ENCODE peak calls at places on chromosomes 2 and 18, in five cellular contexts. M is thoracic aorta, Z is AG04450, J is RWPE1, W is PC-3. K is an unnamed sample.

GRCh38 chr2:6986894-6987487 is 69.8 kb downstream of the RNF144A start:
- DNase-seq in M (no peak), W (no peak), J (no peak), Z (no peak), K (no peak)

GRCh38 chr2:21372654-21373053 is 248.9 kb downstream of the TDRD15 start:
- DNase-seq in M (no peak), W (peak), J (no peak), Z (no peak), K (no peak)

GRCh38 chr18:22613788-22614187 is 196.1 kb upstream of the CTAGE1 start:
- DNase-seq in M (no peak), Z (no peak), W (no peak), J (no peak), K (no peak)

GRCh38 chr18:68484241-68484640 is 230.7 kb downstream of the TMX3 start:
- DNase-seq in J (peak), W (peak), Z (no peak), M (no peak), K (no peak)

GRCh38 chr18:35029103-35029502 is 12.1 kb upstream of the MAPRE2 start:
- DNase-seq in Z (peak), M (no peak), J (no peak), W (no peak), K (peak)

GRCh38 chr2:20465716-20466391 is 19.0 kb downstream of the RHOB start:
- DNase-seq in M (no peak), Z (no peak), W (peak), J (no peak), K (no peak)

GRCh38 chr2:102418421-102418961 is 4.5 kb upstream of the IL18RAP start:
- DNase-seq in J (no peak), Z (no peak), M (no peak), W (peak), K (no peak)

GRCh38 chr2:100236166-100236565 is 86.1 kb downstream of the LONRF2 start:
- DNase-seq in M (no peak), W (no peak), J (no peak), Z (no peak), K (no peak)

GRCh38 chr2:231926761-231927565 is 767 bp upstream of the NPPC start:
- DNase-seq in W (peak), Z (no peak), M (no peak), J (peak), K (peak)

GRCh38 chr2:229713371-229714079 is 830 bp downstream of the DNER start:
- DNase-seq in W (peak), J (peak), M (no peak), Z (no peak), K (peak)

GRCh38 chr18:7132356-7133115 is 14.9 kb upstream of the LAMA1 start:
- DNase-seq in W (no peak), J (no peak), Z (no peak), M (no peak), K (no peak)
- H3K27ac ChIP-seq in W (no peak), J (no peak), Z (no peak), M (no peak), K (no peak)

DNA sequence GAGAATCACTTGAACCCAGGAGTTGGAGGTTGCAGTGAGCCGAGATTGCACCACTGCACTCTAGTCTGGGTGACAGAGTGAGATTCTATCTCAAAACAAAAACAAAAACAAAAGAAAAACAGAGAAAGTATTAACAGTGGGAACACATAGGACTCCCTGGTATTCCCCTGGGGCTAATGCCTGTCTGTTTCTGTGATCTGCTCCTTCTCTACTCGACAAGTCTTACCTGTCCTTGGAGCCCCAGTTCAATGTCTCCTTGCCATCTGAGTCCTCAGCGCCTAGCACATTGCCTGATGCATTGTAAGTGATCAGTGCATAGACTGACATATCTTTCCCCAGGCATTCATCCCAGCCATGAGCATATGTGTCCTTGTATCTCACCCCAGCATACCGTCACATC is 85.8 kb downstream of the ASAP2 start:
- DNase-seq in Z (no peak), W (no peak), J (no peak), M (no peak), K (no peak)
- H3K27ac ChIP-seq in Z (no peak), W (no peak), J (peak), M (no peak), K (no peak)

GRCh38 chr2:134119672-134120159 is 134.2 kb upstream of the MGAT5 start:
- DNase-seq in Z (peak), M (peak), W (peak), J (peak), K (peak)
- H3K27ac ChIP-seq in Z (peak), M (peak), W (peak), J (peak), K (peak)

DNA sequence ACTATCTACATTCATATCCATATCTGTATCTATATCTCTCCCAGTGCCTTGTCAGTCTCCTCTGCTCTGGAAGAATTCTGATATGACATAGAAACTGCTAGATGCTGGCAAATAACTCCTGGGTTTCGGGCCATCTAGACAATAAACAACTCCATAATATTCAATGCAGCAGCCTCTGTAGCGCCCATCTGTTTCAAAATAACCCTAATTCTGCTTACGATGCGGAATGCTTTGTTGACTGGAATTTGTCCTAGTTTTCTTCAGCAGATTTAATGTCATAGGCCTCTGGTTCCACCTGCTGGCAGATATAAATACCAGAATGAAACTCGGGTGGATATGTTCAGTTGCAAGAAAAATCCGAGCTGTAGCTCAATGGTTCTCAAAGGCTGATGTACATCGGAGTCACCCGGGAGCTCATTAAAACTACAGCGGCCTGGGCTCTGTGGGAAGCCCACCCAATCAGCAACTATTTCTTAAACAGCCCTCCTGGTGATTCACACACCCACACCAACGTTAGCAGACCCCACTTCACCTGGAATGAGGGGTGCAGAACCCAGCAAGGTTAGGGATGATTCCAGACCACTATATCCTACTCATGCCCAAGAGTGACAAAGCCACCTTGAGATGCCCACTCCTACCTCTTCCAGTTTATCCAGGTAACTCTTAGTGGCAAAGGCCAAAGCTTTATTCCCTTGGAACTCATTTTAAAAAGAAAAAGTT is 149.5 kb downstream of the RHBDD1 start:
- DNase-seq in M (no peak), Z (peak), W (peak), J (peak), K (no peak)
- H3K27ac ChIP-seq in M (no peak), Z (no peak), W (no peak), J (no peak), K (peak)

DNA sequence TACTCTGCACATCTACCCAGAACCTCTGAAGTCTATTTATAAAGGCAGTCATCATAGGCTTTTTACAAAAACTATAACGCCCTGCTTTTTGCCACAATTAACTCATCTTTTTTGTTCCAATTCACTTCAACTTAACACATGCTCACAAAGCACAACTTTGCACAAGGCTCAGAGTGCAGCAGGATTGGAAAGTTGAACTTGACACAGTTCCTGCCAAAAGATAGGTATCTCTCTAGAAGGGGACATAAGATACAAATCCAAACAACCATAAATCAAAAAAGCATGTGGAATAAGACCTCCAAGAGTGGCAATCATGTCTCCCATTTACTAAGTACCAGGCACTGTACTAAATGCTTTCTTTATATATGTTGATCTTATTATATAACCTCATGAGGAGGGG is 36.2 kb downstream of the RPL37A start:
- DNase-seq in J (no peak), M (no peak), Z (no peak), W (no peak), K (no peak)
- H3K27ac ChIP-seq in J (peak), M (peak), Z (peak), W (no peak), K (peak)

DNA sequence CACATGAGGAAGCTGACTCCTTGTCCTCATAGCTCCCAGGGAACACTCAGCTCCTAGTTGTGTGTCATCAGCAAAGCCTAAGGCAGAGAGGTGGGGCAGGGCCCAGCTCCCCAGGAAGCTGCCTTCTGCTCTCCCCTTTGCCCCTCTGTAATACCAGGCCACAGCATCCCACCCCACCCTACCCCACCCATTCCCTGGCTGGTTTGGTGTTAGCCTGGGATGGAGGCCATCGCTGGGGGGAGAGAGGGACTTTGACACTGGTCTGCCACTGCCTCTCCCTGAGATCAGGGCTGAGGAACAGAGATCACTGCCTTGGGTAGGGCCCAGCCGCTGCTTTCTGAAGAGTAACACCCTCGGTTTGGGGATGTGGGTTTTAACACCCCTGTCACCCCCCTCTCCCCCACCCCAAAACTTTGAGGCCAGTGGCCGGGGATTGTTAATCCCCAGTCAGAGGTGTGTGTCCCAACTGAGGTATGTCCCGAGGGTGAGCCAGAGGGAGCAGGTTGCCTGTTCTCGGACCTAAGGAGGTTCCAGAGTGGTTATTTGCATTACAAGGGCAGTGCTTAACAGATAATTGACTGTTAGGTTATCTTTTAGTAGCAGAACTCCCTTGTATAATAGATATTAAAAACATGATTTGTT is 41.4 kb downstream of the TET3 start:
- DNase-seq in Z (no peak), M (no peak), W (no peak), J (no peak), K (no peak)
- H3K27ac ChIP-seq in Z (no peak), M (no peak), W (no peak), J (peak), K (no peak)

DNA sequence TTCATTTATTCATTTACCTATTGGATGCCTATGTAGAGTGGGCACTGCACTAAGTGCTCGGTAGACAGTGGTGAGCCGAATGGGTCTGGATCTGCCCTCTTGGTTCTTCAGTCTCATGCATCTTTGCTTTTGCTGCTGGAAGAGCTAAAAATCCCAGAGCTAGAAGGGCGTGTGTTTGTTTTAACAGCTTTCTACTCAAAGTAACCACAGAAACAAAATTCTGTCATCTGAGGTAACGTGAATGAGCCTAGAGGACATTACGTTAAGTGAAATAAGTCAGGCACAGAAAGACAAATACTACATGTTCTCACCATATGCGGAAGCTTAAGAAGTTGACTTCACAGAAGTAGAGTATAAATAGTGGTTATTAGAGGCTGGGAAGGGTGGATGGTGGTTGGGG is 119.8 kb downstream of the PLB1 start:
- DNase-seq in M (no peak), W (no peak), Z (no peak), J (no peak), K (no peak)
- H3K27ac ChIP-seq in M (no peak), W (no peak), Z (no peak), J (peak), K (no peak)

GRCh38 chr2:235583144-235583543 is 89.3 kb downstream of the AGAP1 start:
- DNase-seq in M (no peak), Z (no peak), J (no peak), W (no peak), K (no peak)

GRCh38 chr2:235580401-235581157 is 86.7 kb downstream of the AGAP1 start:
- DNase-seq in Z (no peak), W (no peak), J (no peak), M (no peak), K (no peak)

GRCh38 chr2:235579128-235579527 is 85.3 kb downstream of the AGAP1 start:
- DNase-seq in J (no peak), W (no peak), Z (no peak), M (no peak), K (no peak)

GRCh38 chr2:235584269-235585007 is 90.6 kb downstream of the AGAP1 start:
- DNase-seq in W (no peak), M (no peak), Z (no peak), J (no peak), K (no peak)

DNA sequence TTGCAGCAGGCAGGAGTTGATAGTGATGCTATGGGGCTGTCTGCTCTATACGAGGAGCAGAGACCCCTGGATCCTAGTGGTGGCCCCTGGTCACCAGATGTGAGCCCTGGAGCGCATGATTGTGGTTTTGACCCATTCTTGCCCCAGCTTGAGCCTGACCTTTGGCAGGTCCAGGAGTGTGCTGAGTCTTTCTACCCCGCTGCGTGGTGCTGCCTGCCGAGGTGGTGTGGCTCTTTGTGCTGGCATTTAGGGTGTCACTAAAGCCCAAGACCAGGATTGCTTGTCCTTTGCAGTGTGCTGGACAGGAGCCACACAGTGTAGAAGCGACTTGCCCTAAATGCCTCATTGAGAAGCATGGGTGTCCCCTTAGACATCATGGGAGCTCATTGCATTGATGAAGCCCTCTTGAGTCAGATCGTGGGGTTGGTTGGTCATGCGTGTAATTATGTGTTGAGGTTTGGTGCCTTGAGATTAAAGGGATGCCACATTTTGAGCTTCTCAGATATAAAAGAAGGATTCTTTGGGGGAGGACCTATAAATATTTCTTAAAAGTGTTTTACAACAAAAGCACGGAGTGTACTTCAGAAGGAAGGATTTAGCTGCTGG is 88.3 kb downstream of the AGAP1 start:
- DNase-seq in J (no peak), Z (no peak), W (no peak), M (no peak), K (no peak)
- H3K27ac ChIP-seq in J (no peak), Z (no peak), W (no peak), M (no peak), K (no peak)

DNA sequence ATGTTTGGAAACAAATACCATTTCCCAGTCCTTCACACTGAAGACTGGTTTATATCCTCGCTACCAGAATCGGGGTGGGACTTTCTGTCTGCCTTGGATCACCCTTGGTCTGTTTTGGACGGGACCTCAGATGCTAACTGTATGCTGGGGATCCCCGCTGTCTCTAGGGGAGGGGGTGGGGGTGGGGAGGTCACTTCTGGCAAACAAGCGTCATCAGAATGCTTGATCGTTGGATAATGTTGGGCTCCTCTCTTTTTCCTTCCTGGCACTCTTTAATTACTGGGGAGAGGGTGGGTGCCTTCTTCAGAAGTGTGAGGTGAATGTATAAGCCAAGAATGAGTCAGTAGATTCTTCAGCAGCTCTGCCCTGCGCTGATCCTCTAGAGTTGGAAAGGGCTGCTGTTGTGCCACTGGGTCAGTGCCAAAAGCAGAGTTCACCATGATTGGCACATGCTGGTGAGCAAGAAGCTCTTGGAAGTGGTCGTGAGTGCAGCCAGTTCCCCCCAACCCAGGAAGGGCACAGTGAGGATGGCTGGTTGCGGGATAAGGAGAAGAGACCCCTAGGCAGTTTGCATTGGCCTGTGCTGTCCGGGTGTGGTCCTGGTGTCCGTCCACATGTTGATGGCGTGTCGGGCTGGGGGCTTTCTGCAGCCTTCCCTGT is 32.2 kb downstream of the DGKD start:
- DNase-seq in J (peak), M (no peak), W (no peak), Z (no peak), K (peak)
- H3K27ac ChIP-seq in J (peak), M (peak), W (no peak), Z (peak), K (no peak)